ENCODE peak calls at places on chromosomes 2 and 18, in four cellular contexts. One of them, this sample, is unnamed.

GRCh38 chr18:51762373-51762772 is 564.9 kb upstream of the MEX3C start:
- DNase-seq in heart right ventricle: no peak
- DNase-seq in brain microvascular endothelial cell: no peak
- DNase-seq in stomach: no peak
- DNase-seq in this sample: no peak

GRCh38 chr2:57527685-57528084 is 518.9 kb upstream of the VRK2 start:
- DNase-seq in heart right ventricle: no peak
- DNase-seq in brain microvascular endothelial cell: no peak
- DNase-seq in stomach: no peak
- DNase-seq in this sample: no peak

GRCh38 chr2:189836644-189837043 is 52.4 kb downstream of the PMS1 start:
- DNase-seq in heart right ventricle: no peak
- DNase-seq in brain microvascular endothelial cell: peak
- DNase-seq in stomach: no peak
- DNase-seq in this sample: no peak

GRCh38 chr2:31383471-31384153 is 30.9 kb downstream of the XDH start:
- DNase-seq in heart right ventricle: no peak
- DNase-seq in brain microvascular endothelial cell: peak
- DNase-seq in stomach: no peak
- DNase-seq in this sample: no peak

GRCh38 chr2:10891848-10892247 is 19.9 kb upstream of the KCNF1 start:
- DNase-seq in brain microvascular endothelial cell: no peak
- DNase-seq in stomach: no peak
- DNase-seq in heart right ventricle: no peak
- DNase-seq in this sample: no peak

GRCh38 chr2:117760916-117761315 is 53.6 kb upstream of the DDX18 start:
- DNase-seq in brain microvascular endothelial cell: no peak
- DNase-seq in stomach: no peak
- DNase-seq in heart right ventricle: no peak
- DNase-seq in this sample: no peak

GRCh38 chr2:157261199-157261782 is 3.8 kb downstream of the GALNT5 start:
- DNase-seq in stomach: peak
- DNase-seq in heart right ventricle: no peak
- DNase-seq in brain microvascular endothelial cell: peak
- DNase-seq in this sample: no peak

GRCh38 chr2:61720911-61721310 is 132.9 kb downstream of the FAM161A start:
- DNase-seq in heart right ventricle: no peak
- DNase-seq in brain microvascular endothelial cell: no peak
- DNase-seq in stomach: no peak
- DNase-seq in this sample: no peak

GRCh38 chr2:205543937-205544702 is 138.2 kb upstream of the NRP2 start:
- DNase-seq in brain microvascular endothelial cell: no peak
- DNase-seq in stomach: no peak
- DNase-seq in heart right ventricle: no peak
- DNase-seq in this sample: no peak

GRCh38 chr18:74512321-74513053 is 16.3 kb downstream of the CNDP2 start:
- DNase-seq in heart right ventricle: no peak
- DNase-seq in stomach: peak
- DNase-seq in brain microvascular endothelial cell: no peak
- DNase-seq in this sample: peak

GRCh38 chr2:74474899-74475298 is 2.4 kb upstream of the MRPL53 start:
- DNase-seq in heart right ventricle: no peak
- DNase-seq in brain microvascular endothelial cell: no peak
- DNase-seq in stomach: no peak
- DNase-seq in this sample: no peak

GRCh38 chr2:171487803-171488259 is 34.4 kb upstream of the CYBRD1 start:
- DNase-seq in stomach: peak
- DNase-seq in heart right ventricle: no peak
- DNase-seq in brain microvascular endothelial cell: no peak
- DNase-seq in this sample: no peak

GRCh38 chr2:219998099-219998498 is 370.7 kb downstream of the SLC4A3 start:
- DNase-seq in stomach: no peak
- DNase-seq in brain microvascular endothelial cell: no peak
- DNase-seq in heart right ventricle: no peak
- DNase-seq in this sample: no peak

GRCh38 chr2:174969091-174969734 is 36.0 kb downstream of the CHN1 start:
- DNase-seq in stomach: no peak
- DNase-seq in brain microvascular endothelial cell: no peak
- DNase-seq in heart right ventricle: no peak
- DNase-seq in this sample: no peak

GRCh38 chr2:220696280-220696669 is 875.8 kb downstream of the EPHA4 start:
- DNase-seq in brain microvascular endothelial cell: no peak
- DNase-seq in stomach: no peak
- DNase-seq in heart right ventricle: no peak
- DNase-seq in this sample: no peak

DNA sequence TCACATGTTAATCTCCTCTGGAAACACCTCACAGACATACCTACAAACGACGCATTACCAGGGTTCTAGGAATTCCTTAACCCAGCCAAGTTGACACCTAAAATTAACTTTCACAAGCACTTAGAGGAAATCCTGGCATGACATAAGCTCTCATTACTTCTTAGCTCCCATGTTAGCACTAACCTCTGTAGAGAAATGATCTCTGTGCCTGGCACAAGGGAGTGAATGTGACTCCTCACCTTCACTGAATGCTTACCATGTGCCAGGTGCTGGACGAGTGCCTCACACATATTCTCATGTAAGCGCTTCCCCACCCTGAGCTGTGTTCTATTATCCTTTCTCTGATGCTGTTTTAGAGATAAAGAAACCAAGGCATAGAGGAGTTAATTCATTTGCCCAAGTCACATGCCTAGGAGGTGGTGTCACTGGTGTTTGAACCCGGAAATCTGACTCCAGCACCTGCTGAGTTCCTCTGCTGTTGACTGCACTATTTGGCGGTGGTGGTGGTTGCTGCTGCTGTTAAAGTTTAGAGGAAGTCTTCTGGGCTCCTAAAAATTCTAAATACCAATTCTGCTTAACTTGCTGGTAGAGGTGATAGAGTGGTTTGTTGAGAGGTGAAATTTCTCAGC is 200.5 kb downstream of the CMPK2 start:
- DNase-seq in heart right ventricle: no peak
- DNase-seq in stomach: no peak
- DNase-seq in brain microvascular endothelial cell: no peak
- DNase-seq in this sample: no peak
- H3K27ac ChIP-seq in heart right ventricle: no peak
- H3K27ac ChIP-seq in stomach: no peak
- H3K27ac ChIP-seq in brain microvascular endothelial cell: no peak
- H3K27ac ChIP-seq in this sample: no peak

DNA sequence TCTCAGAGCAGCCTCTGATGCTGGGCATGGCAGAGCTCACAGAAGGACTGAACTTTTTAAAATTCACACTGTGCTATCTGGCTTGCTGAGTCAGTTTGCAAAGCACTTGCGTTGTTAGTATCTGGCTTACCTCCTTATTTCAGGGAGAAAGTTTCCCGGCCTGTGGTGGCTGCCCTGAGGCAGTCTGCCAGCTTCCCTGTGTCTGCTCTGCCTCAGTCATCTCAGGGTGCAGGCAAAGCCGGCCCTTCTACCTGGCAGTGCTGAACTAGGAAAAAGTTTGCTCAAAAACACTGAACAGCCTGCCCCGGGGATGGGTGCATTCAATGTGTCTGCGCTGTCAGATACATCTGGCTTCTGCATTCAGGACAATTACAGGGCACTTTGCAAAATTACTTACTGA is 90.2 kb upstream of the UXS1 start:
- DNase-seq in stomach: no peak
- DNase-seq in brain microvascular endothelial cell: no peak
- DNase-seq in heart right ventricle: peak
- DNase-seq in this sample: no peak
- H3K27ac ChIP-seq in stomach: peak
- H3K27ac ChIP-seq in brain microvascular endothelial cell: no peak
- H3K27ac ChIP-seq in heart right ventricle: no peak
- H3K27ac ChIP-seq in this sample: no peak

GRCh38 chr2:101972621-101973434 is 18.9 kb upstream of the IL1R2 start:
- DNase-seq in stomach: no peak
- DNase-seq in heart right ventricle: no peak
- DNase-seq in brain microvascular endothelial cell: peak
- DNase-seq in this sample: no peak

GRCh38 chr2:101970901-101971300 is 20.9 kb upstream of the IL1R2 start:
- DNase-seq in stomach: no peak
- DNase-seq in brain microvascular endothelial cell: no peak
- DNase-seq in heart right ventricle: no peak
- DNase-seq in this sample: no peak

GRCh38 chr2:101971836-101972235 is 19.9 kb upstream of the IL1R2 start:
- DNase-seq in stomach: no peak
- DNase-seq in heart right ventricle: no peak
- DNase-seq in brain microvascular endothelial cell: no peak
- DNase-seq in this sample: no peak

GRCh38 chr2:101967826-101968498 is 23.8 kb upstream of the IL1R2 start:
- DNase-seq in stomach: peak
- DNase-seq in brain microvascular endothelial cell: no peak
- DNase-seq in heart right ventricle: no peak
- DNase-seq in this sample: no peak

DNA sequence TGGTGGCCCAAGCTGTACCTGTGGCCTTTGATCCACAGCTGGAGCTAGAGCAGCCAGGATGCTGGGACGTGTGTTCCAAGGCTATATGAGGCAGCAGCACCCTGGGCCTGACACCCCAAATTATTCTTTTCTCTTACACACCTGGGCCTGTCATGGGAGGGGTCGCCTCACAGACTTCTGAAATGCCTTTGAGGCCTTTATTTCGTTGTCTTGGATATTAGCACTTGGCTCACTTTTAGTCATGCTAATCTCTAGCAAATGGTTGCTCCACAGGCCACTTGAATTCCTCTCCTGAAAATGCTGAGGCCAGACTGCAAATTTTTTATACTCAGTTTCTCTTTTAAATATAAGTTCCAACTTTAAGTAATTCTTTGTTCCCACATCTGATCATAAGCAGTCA is 22.0 kb upstream of the IL1R2 start:
- DNase-seq in heart right ventricle: no peak
- DNase-seq in stomach: no peak
- DNase-seq in brain microvascular endothelial cell: no peak
- DNase-seq in this sample: no peak
- H3K27ac ChIP-seq in heart right ventricle: no peak
- H3K27ac ChIP-seq in stomach: no peak
- H3K27ac ChIP-seq in brain microvascular endothelial cell: no peak
- H3K27ac ChIP-seq in this sample: no peak

GRCh38 chr2:43370146-43370545 is 143.7 kb upstream of the ZFP36L2 start:
- DNase-seq in heart right ventricle: no peak
- DNase-seq in brain microvascular endothelial cell: no peak
- DNase-seq in stomach: no peak
- DNase-seq in this sample: no peak

GRCh38 chr2:43363086-43363485 is 136.7 kb upstream of the ZFP36L2 start:
- DNase-seq in heart right ventricle: no peak
- DNase-seq in brain microvascular endothelial cell: no peak
- DNase-seq in stomach: no peak
- DNase-seq in this sample: no peak

GRCh38 chr2:43368483-43369385 is 142.3 kb upstream of the ZFP36L2 start:
- DNase-seq in heart right ventricle: no peak
- DNase-seq in brain microvascular endothelial cell: no peak
- DNase-seq in stomach: no peak
- DNase-seq in this sample: no peak

GRCh38 chr2:43370705-43371104 is 144.3 kb upstream of the ZFP36L2 start:
- DNase-seq in heart right ventricle: no peak
- DNase-seq in stomach: no peak
- DNase-seq in brain microvascular endothelial cell: no peak
- DNase-seq in this sample: no peak

DNA sequence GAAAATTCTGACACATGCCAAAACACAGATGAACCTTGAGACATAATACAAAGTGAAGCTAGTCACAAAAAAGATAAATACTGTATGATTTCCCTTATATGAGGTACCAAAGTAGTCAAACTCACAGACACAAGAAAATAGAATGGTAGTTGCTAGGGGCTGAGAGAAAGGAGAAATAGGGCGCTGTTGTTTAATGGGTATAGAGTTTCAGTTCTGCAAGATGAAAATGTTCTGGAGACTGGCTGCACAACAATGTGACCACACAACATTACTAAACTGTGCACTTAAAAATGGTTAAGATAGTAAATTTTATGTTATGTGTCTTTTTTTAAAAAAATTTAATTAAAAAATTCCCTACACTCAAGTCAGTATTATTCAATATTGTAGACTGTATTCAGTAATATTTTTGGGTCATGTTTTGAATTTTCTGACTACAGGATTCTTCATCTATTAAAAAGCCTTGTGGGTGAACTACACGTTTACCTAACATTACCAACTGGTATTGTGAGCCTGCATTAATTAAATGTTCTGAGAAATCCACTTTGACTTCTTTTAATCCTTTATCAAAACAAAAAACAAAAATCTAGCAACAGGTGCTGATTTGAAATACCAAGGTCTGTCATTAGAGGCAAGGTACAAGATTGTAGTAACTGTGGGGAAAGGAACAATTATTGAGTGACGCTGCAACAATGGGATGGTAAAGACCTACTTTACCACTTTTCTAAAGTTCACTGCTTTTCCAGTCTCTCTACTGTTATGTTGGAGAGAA is 140.8 kb upstream of the ZFP36L2 start:
- DNase-seq in stomach: no peak
- DNase-seq in brain microvascular endothelial cell: no peak
- DNase-seq in heart right ventricle: no peak
- DNase-seq in this sample: no peak
- H3K27ac ChIP-seq in stomach: no peak
- H3K27ac ChIP-seq in brain microvascular endothelial cell: no peak
- H3K27ac ChIP-seq in heart right ventricle: no peak
- H3K27ac ChIP-seq in this sample: no peak

This sample was measured in substantia nigra.